ENCODE peak calls at places on chromosomes 5 and 9, in four cellular contexts. W is HCT116, K is foreskin keratinocyte, Y is body of pancreas. T is an unnamed sample.

GRCh38 chr9:109253241-109253636 is 67.6 kb downstream of the EPB41L4B start:
- ATAC-seq in W (no peak), K (no peak), Y (no peak), T (no peak)

GRCh38 chr5:135916638-135917263 is 21.1 kb upstream of the IL9 start:
- ATAC-seq in W (no peak), K (no peak), Y (no peak), T (no peak)

GRCh38 chr5:106510321-106510720 is 1160.4 kb downstream of the EFNA5 start:
- ATAC-seq in W (no peak), K (peak), Y (no peak), T (no peak)

GRCh38 chr5:14724633-14725032 is 60.1 kb downstream of the OTULIN start:
- ATAC-seq in W (no peak), K (no peak), Y (no peak), T (no peak)

GRCh38 chr5:123387313-123387712 is 35.9 kb downstream of the CEP120 start:
- ATAC-seq in W (no peak), K (no peak), Y (no peak), T (no peak)

GRCh38 chr5:172726966-172727365 is 44.0 kb downstream of the DUSP1 start:
- ATAC-seq in W (no peak), K (no peak), Y (no peak), T (no peak)

GRCh38 chr9:135123735-135124134 is 36.3 kb downstream of the OLFM1 start:
- ATAC-seq in W (no peak), K (no peak), Y (peak), T (peak)

GRCh38 chr9:131661954-131662621 is 77.8 kb downstream of the RAPGEF1 start:
- ATAC-seq in W (no peak), K (no peak), Y (no peak), T (no peak)

GRCh38 chr5:170296036-170296934 is 1.3 kb downstream of the LCP2 start:
- ATAC-seq in W (no peak), K (no peak), Y (no peak), T (no peak)

GRCh38 chr9:101706929-101707328 is 31.5 kb downstream of the GRIN3A start:
- ATAC-seq in W (no peak), K (no peak), Y (no peak), T (no peak)

GRCh38 chr9:101706261-101706798 is 32.1 kb downstream of the GRIN3A start:
- ATAC-seq in W (no peak), K (no peak), Y (peak), T (no peak)

GRCh38 chr9:101707708-101708107 is 30.7 kb downstream of the GRIN3A start:
- ATAC-seq in W (no peak), K (no peak), Y (no peak), T (no peak)

GRCh38 chr9:101708855-101709254 is 29.6 kb downstream of the GRIN3A start:
- ATAC-seq in W (no peak), K (no peak), Y (no peak), T (no peak)

DNA sequence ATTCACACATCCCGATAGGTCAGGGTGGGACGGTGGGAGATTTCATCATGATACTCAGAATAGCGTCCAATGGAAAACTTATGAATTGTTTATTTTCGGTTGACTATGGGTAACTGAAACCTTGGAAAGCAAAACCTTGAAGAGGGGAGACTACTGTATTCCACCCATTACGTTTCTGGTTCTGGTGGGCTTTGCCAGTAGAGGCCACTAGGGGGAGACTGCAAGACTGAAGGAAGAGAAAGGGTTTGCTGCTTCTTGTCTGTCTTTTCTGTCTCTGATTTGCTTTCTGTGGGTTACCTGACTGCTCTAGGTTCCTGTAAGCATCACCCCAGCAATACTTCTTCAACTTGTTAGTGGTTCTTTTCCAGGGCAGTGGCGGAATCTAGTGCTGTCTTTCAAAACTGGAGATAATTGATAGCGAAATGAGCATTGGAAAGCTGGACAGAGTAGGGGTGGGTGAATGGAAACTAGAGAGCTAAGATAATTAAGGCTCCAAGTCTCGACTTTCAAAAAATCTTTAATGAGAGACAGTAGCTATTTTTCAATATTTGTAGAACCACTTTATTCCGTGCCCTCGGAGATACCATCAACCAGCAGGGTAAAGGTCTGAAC is 27.0 kb downstream of the GRIN3A start:
- ATAC-seq in W (peak), K (peak), Y (no peak), T (no peak)
- TF ChIP-seq CTCF in W (peak), K (peak), Y (peak), T (peak)

GRCh38 chr5:57382665-57383064 is 99.9 kb downstream of the ACTBL2 start:
- ATAC-seq in W (peak), K (no peak), Y (no peak), T (no peak)

GRCh38 chr5:57386958-57387357 is 95.7 kb downstream of the ACTBL2 start:
- ATAC-seq in W (no peak), K (no peak), Y (no peak), T (no peak)

GRCh38 chr5:57383093-57383861 is 99.3 kb downstream of the ACTBL2 start:
- ATAC-seq in W (peak), K (peak), Y (no peak), T (peak)
- TF ChIP-seq CTCF in W (no peak), K (peak), Y (no peak), T (no peak)

DNA sequence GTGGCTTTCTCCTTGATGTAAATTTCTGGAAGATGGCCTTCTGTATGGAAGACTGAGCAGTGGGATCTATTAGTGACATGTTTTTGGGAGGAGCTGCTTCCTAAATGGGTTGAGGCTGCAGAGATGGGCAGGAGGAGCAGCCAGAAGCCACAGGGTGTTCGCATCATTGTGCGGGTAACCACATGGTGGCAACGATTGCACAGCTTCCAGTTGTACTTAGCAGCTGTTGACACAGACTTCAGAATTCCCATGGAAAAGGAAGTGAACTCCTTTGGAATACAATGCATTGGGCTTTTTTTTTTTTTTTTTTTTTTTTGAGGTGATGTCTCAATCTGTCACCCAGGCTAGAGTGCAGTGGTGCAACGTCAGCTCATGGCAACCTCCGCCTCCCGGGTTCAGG is 297.3 kb downstream of the NR3C1 start:
- ATAC-seq in W (peak), K (no peak), Y (peak), T (peak)
- TF ChIP-seq CTCF in W (peak), K (peak), Y (peak), T (no peak)

GRCh38 chr5:54254482-54255198 is 55.7 kb downstream of the ARL15 start:
- ATAC-seq in W (no peak), K (no peak), Y (no peak), T (peak)

GRCh38 chr5:54243483-54244080 is 66.8 kb downstream of the ARL15 start:
- ATAC-seq in W (peak), K (no peak), Y (peak), T (no peak)

GRCh38 chr5:54251981-54252380 is 58.4 kb downstream of the ARL15 start:
- ATAC-seq in W (no peak), K (peak), Y (no peak), T (no peak)

GRCh38 chr5:54247226-54247625 is 63.1 kb downstream of the ARL15 start:
- ATAC-seq in W (no peak), K (no peak), Y (no peak), T (no peak)

GRCh38 chr5:54249210-54250028 is 61.0 kb downstream of the ARL15 start:
- ATAC-seq in W (peak), K (no peak), Y (no peak), T (no peak)
- TF ChIP-seq CTCF in W (no peak), K (no peak), Y (no peak), T (no peak)

GRCh38 chr9:120928720-120929389 is 2.3 kb upstream of the TRAF1 start:
- ATAC-seq in W (peak), K (peak), Y (peak), T (peak)
- TF ChIP-seq CTCF in W (no peak), K (peak), Y (peak), T (peak)

GRCh38 chr9:136923881-136924280 is 20.7 kb downstream of the FBXW5 start:
- ATAC-seq in W (no peak), K (no peak), Y (no peak), T (no peak)

GRCh38 chr9:136927343-136928261 is 16.9 kb downstream of the FBXW5 start:
- ATAC-seq in W (no peak), K (no peak), Y (no peak), T (no peak)

GRCh38 chr9:136926154-136926704 is 18.3 kb downstream of the FBXW5 start:
- ATAC-seq in W (peak), K (no peak), Y (no peak), T (no peak)

GRCh38 chr9:136926749-136927148 is 17.8 kb downstream of the FBXW5 start:
- ATAC-seq in W (no peak), K (no peak), Y (no peak), T (no peak)

GRCh38 chr9:136925414-136926153 is 19.0 kb downstream of the FBXW5 start:
- ATAC-seq in W (peak), K (no peak), Y (no peak), T (no peak)
- TF ChIP-seq CTCF in W (peak), K (no peak), Y (no peak), T (no peak)

DNA sequence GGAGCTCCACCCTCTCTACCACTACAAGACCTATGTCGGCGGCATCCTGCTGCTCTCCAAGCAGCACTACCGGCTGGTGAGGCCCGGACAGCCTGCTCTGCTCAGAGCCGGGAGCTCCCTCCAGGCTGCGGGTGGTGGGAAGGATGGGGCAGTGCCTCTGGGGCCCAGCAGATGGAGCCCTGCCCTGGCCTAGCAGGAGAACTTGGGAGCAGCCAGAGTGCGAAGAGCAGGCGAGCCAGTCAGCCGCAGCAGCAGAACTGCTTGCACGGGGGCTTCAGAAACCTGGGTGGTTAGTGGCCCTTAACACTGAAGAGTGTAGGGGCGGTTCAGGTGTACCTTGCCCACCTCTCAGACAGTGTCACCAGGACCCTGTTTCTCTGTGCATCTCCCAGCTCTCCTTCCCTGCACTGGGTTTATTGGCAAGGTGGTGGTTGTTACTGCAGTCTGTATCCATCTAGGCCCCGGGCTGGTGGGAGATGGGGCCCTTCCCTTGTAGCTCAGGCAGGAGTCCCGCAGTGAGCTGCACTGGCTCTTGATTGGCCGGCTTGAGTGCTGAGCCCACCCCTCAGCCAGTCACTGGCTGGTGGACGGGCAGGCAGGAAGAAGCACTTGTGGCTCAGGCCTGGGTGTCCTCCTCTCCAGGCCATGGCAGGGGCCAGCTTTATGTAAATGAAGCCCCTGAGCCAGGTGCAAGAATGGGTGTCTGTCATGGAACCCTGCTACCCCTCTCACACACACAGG is 7.7 kb downstream of the B4GALT7 start:
- ATAC-seq in W (peak), K (peak), Y (peak), T (peak)
- TF ChIP-seq CTCF in W (peak), K (peak), Y (peak), T (no peak)

DNA sequence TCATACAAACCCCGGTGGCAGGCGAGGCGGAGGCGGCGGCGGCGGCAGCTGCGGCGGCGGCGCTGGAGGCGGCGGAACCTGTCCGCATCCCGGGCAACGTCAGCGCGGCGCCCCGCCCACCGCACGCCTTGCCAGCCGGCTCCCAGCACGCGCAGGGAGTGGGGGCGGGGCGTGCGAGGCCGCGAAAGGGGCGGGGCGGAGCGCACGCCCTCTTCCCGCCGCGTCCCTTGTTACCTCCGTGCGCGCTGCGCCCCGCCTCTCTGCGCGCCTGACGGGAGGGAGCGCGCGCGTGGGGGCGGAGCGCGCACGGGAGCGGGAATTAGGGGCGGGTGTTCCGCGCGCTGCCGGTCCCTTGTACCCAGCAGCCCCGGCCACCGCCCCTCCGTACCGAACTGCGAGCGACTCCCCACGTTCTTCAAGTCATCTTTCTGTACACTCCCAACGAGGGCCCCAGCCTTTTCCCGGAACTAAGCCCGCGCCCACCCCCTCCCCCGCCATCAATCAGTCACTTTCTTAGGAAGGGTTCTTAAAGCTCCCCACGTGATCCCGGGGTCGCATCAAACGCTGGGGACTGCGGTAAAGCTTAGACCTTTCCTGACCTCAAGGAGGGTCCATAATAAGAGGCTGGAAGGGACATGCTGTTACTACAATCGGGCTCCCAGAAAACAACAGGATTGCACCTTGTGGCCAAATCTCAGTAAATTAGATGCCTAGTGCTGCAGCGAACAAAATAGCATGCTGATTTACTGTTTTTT is at the start of gene AGTPBP1:
- ATAC-seq in W (peak), K (peak), Y (peak), T (peak)
- TF ChIP-seq CTCF in W (peak), K (no peak), Y (peak), T (no peak)

DNA sequence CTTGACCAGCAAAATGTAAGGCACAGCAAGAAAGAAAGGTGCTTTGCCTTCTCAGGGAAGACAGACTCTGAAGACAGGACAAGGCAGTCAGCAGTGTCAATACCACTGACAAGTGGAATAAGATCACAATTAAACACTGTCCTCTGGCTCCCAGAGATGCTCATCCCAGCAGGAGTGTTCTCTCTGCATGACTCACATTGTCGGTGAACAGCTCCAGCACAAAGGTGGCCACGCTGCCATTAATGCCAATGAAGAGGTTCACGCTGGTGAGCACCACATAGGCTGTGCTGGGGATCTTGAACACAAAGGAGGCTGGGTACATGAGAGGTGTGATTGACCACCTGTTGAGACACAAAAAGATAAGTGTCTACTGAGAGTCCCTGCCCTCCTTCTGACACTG is 31.9 kb downstream of the NIPSNAP3B start:
- ATAC-seq in W (no peak), K (no peak), Y (no peak), T (no peak)
- TF ChIP-seq CTCF in W (no peak), K (no peak), Y (no peak), T (no peak)

T was measured in gastroesophageal sphincter.